ENCODE peak calls at places on chromosomes 11 and 22, in four cellular contexts. One of them, this sample, is unnamed.

GRCh38 chr11:70524096-70524922 is 126.0 kb downstream of the CTTN start:
- DNase-seq in HepG2: no peak
- DNase-seq in K562: no peak
- DNase-seq in H1: no peak
- DNase-seq in this sample: no peak

GRCh38 chr22:16808744-16809143 is 16.5 kb downstream of the XKR3 start:
- DNase-seq in HepG2: no peak
- DNase-seq in K562: peak
- DNase-seq in H1: no peak
- DNase-seq in this sample: no peak

GRCh38 chr22:24413726-24414385 is 13.5 kb upstream of the ADORA2A start:
- DNase-seq in H1: no peak
- DNase-seq in HepG2: no peak
- DNase-seq in K562: no peak
- DNase-seq in this sample: no peak

GRCh38 chr11:70568504-70569172 is 170.3 kb downstream of the CTTN start:
- DNase-seq in K562: peak
- DNase-seq in H1: peak
- DNase-seq in HepG2: no peak
- DNase-seq in this sample: no peak

GRCh38 chr11:282630-283360 is 4.6 kb downstream of the NLRP6 start:
- DNase-seq in K562: no peak
- DNase-seq in HepG2: no peak
- DNase-seq in H1: peak
- DNase-seq in this sample: no peak

GRCh38 chr11:109680127-109680526 is 258.1 kb downstream of the C11orf87 start:
- DNase-seq in HepG2: no peak
- DNase-seq in K562: no peak
- DNase-seq in H1: no peak
- DNase-seq in this sample: no peak

GRCh38 chr11:47020793-47021624 is 84.4 kb downstream of the CSTPP1 start:
- DNase-seq in H1: no peak
- DNase-seq in HepG2: no peak
- DNase-seq in K562: no peak
- DNase-seq in this sample: no peak

GRCh38 chr22:49967333-49968241 is 7.0 kb downstream of the PIM3 start:
- DNase-seq in HepG2: peak
- DNase-seq in H1: peak
- DNase-seq in K562: no peak
- DNase-seq in this sample: no peak

GRCh38 chr22:47808236-47808845 is 1045.9 kb downstream of the TBC1D22A start:
- DNase-seq in K562: no peak
- DNase-seq in HepG2: no peak
- DNase-seq in H1: no peak
- DNase-seq in this sample: no peak

GRCh38 chr11:87252869-87253268 is 215.1 kb downstream of the TMEM135 start:
- DNase-seq in HepG2: no peak
- DNase-seq in K562: no peak
- DNase-seq in H1: no peak
- DNase-seq in this sample: no peak

GRCh38 chr11:60924906-60925684 is 835 bp downstream of the TMEM132A start:
- DNase-seq in H1: no peak
- DNase-seq in K562: no peak
- DNase-seq in HepG2: no peak
- DNase-seq in this sample: no peak

GRCh38 chr11:106463154-106463553 is 385.7 kb downstream of the AASDHPPT start:
- DNase-seq in HepG2: no peak
- DNase-seq in H1: no peak
- DNase-seq in K562: no peak
- DNase-seq in this sample: no peak

GRCh38 chr22:48227341-48228018 is 1465.0 kb downstream of the TBC1D22A start:
- DNase-seq in HepG2: no peak
- DNase-seq in K562: no peak
- DNase-seq in H1: peak
- DNase-seq in this sample: no peak

GRCh38 chr11:95531116-95531515 is 258.5 kb downstream of the FAM76B start:
- DNase-seq in HepG2: no peak
- DNase-seq in H1: no peak
- DNase-seq in K562: no peak
- DNase-seq in this sample: no peak

GRCh38 chr22:40721266-40721665 is 42.0 kb downstream of the MCHR1 start:
- DNase-seq in HepG2: peak
- DNase-seq in H1: no peak
- DNase-seq in K562: no peak
- DNase-seq in this sample: no peak

GRCh38 chr22:36457688-36458450 is 23.6 kb downstream of the TXN2 start:
- DNase-seq in K562: no peak
- DNase-seq in HepG2: no peak
- DNase-seq in H1: peak
- DNase-seq in this sample: no peak

GRCh38 chr22:22508274-22509176 is at the start of gene ZNF280B:
- DNase-seq in K562: peak
- DNase-seq in H1: peak
- DNase-seq in HepG2: peak
- DNase-seq in this sample: peak

GRCh38 chr22:19808873-19809478 is 45.7 kb downstream of the GNB1L start:
- DNase-seq in K562: no peak
- DNase-seq in H1: no peak
- DNase-seq in HepG2: no peak
- DNase-seq in this sample: no peak

GRCh38 chr11:25891960-25892359 is 440.0 kb upstream of the ANO3 start:
- DNase-seq in K562: no peak
- DNase-seq in HepG2: no peak
- DNase-seq in H1: no peak
- DNase-seq in this sample: no peak

GRCh38 chr11:92269021-92269420 is 44.4 kb downstream of the FAT3 start:
- DNase-seq in H1: no peak
- DNase-seq in K562: no peak
- DNase-seq in HepG2: peak
- DNase-seq in this sample: no peak

GRCh38 chr22:39646614-39647210 is 76.2 kb downstream of the CACNA1I start:
- DNase-seq in H1: no peak
- DNase-seq in HepG2: no peak
- DNase-seq in K562: no peak
- DNase-seq in this sample: no peak

GRCh38 chr22:46392137-46392844 is 56.8 kb downstream of the TRMU start:
- DNase-seq in H1: no peak
- DNase-seq in HepG2: no peak
- DNase-seq in K562: no peak
- DNase-seq in this sample: no peak

GRCh38 chr11:86917577-86917976 is 37.6 kb downstream of the FZD4 start:
- DNase-seq in HepG2: no peak
- DNase-seq in H1: no peak
- DNase-seq in K562: no peak
- DNase-seq in this sample: no peak

GRCh38 chr11:61575886-61576516 is 4.9 kb downstream of the SYT7 start:
- DNase-seq in H1: no peak
- DNase-seq in K562: no peak
- DNase-seq in HepG2: no peak
- DNase-seq in this sample: no peak

GRCh38 chr22:30089655-30089974 is 9.4 kb downstream of the HORMAD2 start:
- DNase-seq in HepG2: no peak
- DNase-seq in K562: no peak
- DNase-seq in H1: no peak
- DNase-seq in this sample: no peak
- H3K9ac ChIP-seq in HepG2: no peak
- H3K9ac ChIP-seq in K562: no peak
- H3K9ac ChIP-seq in H1: no peak
- H3K9ac ChIP-seq in this sample: no peak

DNA sequence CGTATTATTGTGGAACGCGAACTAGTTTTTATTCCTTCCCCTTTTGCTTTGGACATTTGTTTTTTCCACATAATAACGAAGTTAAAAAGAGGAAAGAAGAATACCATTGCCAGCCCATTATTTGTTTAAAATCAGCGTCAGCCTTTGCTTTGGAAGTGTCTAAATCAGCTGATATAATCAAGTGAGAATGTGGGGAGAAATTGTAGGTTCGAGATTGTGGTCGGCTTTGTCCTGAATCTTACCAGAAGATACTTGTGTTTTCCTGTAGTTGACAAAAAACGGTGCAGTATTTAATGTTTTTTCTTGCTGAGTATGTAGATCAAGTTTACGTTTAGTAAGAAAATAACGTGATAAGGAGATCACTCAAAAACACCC is 935 bp downstream of the ZNF143 start:
- DNase-seq in H1: no peak
- DNase-seq in K562: no peak
- DNase-seq in HepG2: peak
- DNase-seq in this sample: no peak
- TF ChIP-seq FOSL1 in H1: no peak
- TF ChIP-seq FOSL1 in K562: no peak
- TF ChIP-seq FOSL1 in HepG2: no peak
- TF ChIP-seq FOSL1 in this sample: no peak

DNA sequence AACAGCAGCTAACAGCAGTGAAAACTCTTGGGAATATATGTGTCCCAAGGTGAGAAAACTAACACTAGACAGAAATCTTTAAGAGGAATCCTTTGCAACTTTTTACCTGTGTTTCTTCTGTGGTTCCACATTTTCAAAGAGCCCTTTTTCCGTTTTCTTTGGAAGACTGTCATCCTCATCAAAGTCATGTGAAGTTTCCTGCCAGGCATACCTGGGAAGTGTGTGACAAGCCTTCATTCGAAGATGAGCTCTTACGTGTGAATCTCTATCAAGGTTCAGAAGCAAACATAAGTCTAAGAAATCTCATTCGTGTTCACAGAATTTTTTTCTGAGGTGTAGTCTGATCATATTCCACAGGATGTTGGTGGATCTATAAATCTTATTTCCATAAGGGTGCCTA is 330.6 kb upstream of the MPPED2 start:
- DNase-seq in H1: no peak
- DNase-seq in K562: no peak
- DNase-seq in HepG2: no peak
- DNase-seq in this sample: no peak
- H3K9ac ChIP-seq in H1: no peak
- H3K9ac ChIP-seq in K562: no peak
- H3K9ac ChIP-seq in HepG2: no peak
- H3K9ac ChIP-seq in this sample: no peak

DNA sequence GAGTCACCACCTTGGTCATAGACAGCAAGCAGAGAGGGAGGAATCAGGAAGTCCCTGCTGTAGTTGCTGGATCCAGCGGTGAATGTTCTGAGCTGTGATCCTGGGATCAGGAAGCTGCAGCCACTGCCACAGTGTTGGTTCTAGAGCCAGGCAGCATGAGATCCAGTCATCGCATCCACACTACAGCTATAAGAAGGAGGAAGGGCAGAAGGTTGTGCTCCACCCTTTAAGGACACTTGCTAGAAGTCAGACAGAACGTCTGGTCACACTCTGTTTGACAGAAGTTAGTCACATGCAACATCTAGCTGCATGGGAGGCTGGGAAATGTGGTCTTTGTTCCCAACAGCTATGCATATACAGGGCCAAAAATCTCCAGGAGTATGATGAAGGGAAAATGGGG is 104.7 kb upstream of the OR4B1 start:
- DNase-seq in K562: no peak
- DNase-seq in H1: peak
- DNase-seq in HepG2: no peak
- DNase-seq in this sample: no peak
- TF ChIP-seq FOSL1 in K562: no peak
- TF ChIP-seq FOSL1 in H1: no peak
- TF ChIP-seq FOSL1 in HepG2: no peak
- TF ChIP-seq FOSL1 in this sample: no peak

DNA sequence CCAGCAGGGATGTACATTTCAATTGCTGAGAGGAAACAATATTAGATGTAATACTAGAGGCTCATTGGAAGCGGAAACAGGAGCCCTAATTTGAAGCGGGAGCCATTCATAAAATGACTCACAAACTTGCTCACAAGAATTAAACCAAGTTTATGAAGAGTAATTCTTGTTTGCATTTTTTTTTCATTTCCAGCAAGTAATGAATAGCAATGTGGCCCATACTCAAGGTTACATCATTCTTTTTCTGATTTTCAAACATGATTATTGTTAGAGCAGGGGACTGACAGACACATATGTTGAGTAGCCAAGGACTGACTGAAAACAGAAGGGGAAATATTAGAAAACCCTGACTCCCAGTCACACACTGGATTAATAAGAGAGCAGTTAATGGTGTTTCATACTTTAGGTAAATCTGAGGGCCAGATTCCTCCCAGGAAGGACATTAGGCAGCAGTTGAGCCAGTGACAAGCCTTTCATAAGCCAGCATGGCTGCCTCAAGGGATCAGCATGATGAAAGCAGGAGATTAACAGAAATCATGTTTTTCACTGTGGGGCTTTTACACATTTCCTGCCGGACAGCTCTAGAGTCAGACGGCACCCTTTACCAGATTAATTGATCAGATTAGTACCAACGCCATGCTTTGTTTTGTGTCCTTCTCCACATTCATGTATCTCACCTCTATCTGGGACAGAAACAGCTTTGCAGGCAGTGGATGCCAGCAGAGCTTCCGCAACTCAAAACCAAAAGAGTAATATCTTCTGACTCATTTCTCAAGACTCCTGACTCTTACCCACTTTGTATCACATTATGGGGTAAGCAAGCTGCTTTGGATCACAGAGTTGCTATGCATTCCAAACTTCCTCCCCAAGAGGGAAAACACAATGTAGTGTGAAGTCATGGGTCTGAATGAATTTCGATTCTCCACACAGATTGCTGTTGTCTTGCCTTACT is 831.6 kb downstream of the KCNA4 start:
- DNase-seq in K562: no peak
- DNase-seq in H1: no peak
- DNase-seq in HepG2: no peak
- DNase-seq in this sample: no peak
- H3K9ac ChIP-seq in K562: no peak
- H3K9ac ChIP-seq in H1: no peak
- H3K9ac ChIP-seq in HepG2: no peak
- H3K9ac ChIP-seq in this sample: no peak

GRCh38 chr11:120555433-120555773 is 43.9 kb downstream of the GRIK4 start:
- DNase-seq in HepG2: no peak
- DNase-seq in H1: no peak
- DNase-seq in K562: no peak
- DNase-seq in this sample: no peak

GRCh38 chr11:120558754-120559431 is 47.3 kb downstream of the GRIK4 start:
- DNase-seq in H1: no peak
- DNase-seq in HepG2: no peak
- DNase-seq in K562: no peak
- DNase-seq in this sample: no peak

GRCh38 chr11:120554771-120555432 is 43.4 kb downstream of the GRIK4 start:
- DNase-seq in HepG2: no peak
- DNase-seq in H1: no peak
- DNase-seq in K562: no peak
- DNase-seq in this sample: no peak

GRCh38 chr11:120561286-120561685 is 49.7 kb downstream of the GRIK4 start:
- DNase-seq in K562: no peak
- DNase-seq in H1: no peak
- DNase-seq in HepG2: no peak
- DNase-seq in this sample: no peak

GRCh38 chr11:120556841-120557240 is 45.3 kb downstream of the GRIK4 start:
- DNase-seq in H1: no peak
- DNase-seq in HepG2: no peak
- DNase-seq in K562: no peak
- DNase-seq in this sample: no peak
- TF ChIP-seq FOSL1 in H1: no peak
- TF ChIP-seq FOSL1 in HepG2: no peak
- TF ChIP-seq FOSL1 in K562: no peak
- TF ChIP-seq FOSL1 in this sample: no peak